ENCODE peak calls at places on chromosomes 16 and 17, in seven cellular contexts. Z is astrocyte of the cerebellum, H is stomach, K is NCI-H510A treated with DMSO at 0.1 percent for 48 hours, E is kidney tubule cell, M is ELR, C is GOT3. U is an unnamed sample.

GRCh38 chr16:4803479-4804243 is 1.2 kb upstream of the ROGDI start:
- DNase-seq in Z (no peak), H (no peak), C (no peak), M (no peak), E (no peak), K (no peak), U (no peak)

GRCh38 chr17:39973496-39973895 is 7.1 kb upstream of the PSMD3 start:
- DNase-seq in Z (no peak), M (no peak), E (peak; percentile 60), C (no peak), H (no peak), K (no peak), U (no peak)

GRCh38 chr17:57266842-57267241 is 10.5 kb downstream of the MSI2 start:
- DNase-seq in M (no peak), K (no peak), Z (no peak), E (no peak), C (no peak), H (no peak), U (no peak)

GRCh38 chr16:89727406-89728120 is 6.2 kb downstream of the ZNF276 start:
- DNase-seq in Z (no peak), K (no peak), H (no peak), C (no peak), M (no peak), E (no peak), U (no peak)

GRCh38 chr17:8506145-8506544 is 70.5 kb downstream of the NDEL1 start:
- DNase-seq in Z (no peak), K (no peak), C (no peak), E (no peak), M (no peak), H (no peak), U (no peak)

GRCh38 chr16:64627781-64628180 is 494.1 kb downstream of the CDH11 start:
- DNase-seq in E (no peak), Z (no peak), K (no peak), M (no peak), H (no peak), C (no peak), U (no peak)

GRCh38 chr16:88382491-88383400 is at the start of gene ZNF469:
- DNase-seq in C (no peak), E (peak; percentile 12), K (no peak), Z (no peak), M (peak; percentile 45), H (peak; percentile 36), U (no peak)

GRCh38 chr17:17606416-17607000 is 15.0 kb upstream of the PEMT start:
- DNase-seq in Z (no peak), C (no peak), M (peak; percentile 30), H (no peak), K (no peak), E (no peak), U (no peak)

GRCh38 chr16:20175358-20175757 is 101.7 kb upstream of the GPR139 start:
- DNase-seq in Z (no peak), K (no peak), H (no peak), C (no peak), M (no peak), E (no peak), U (no peak)

GRCh38 chr17:73142763-73143395 is 21.9 kb upstream of the SSTR2 start:
- DNase-seq in M (peak; percentile 83), Z (no peak), K (no peak), E (peak; percentile 53), H (no peak), C (no peak), U (no peak)

GRCh38 chr17:81445642-81446500 is 50.6 kb downstream of the BAHCC1 start:
- DNase-seq in K (no peak), E (no peak), H (no peak), C (no peak), Z (no peak), M (no peak), U (no peak)

GRCh38 chr16:9850716-9851115 is 331.5 kb downstream of the GRIN2A start:
- DNase-seq in C (no peak), E (no peak), Z (no peak), K (no peak), M (no peak), H (no peak), U (no peak)

GRCh38 chr17:68344701-68345136 is 53.4 kb downstream of the ARSG start:
- DNase-seq in M (peak; percentile 27), E (no peak), K (no peak), H (peak; percentile 28), C (no peak), Z (no peak), U (no peak)

GRCh38 chr17:4786111-4786491 is at the start of gene VMO1:
- DNase-seq in Z (no peak), M (peak; percentile 28), E (no peak), H (no peak), C (no peak), K (no peak), U (no peak)

GRCh38 chr16:72222503-72222902 is 50.5 kb upstream of the PMFBP1 start:
- DNase-seq in C (no peak), K (no peak), H (no peak), Z (no peak), E (no peak), M (no peak), U (no peak)

GRCh38 chr17:81956607-81957589 is 4.1 kb downstream of the NOTUM start:
- DNase-seq in Z (no peak), E (no peak), K (no peak), H (no peak), M (no peak), C (no peak), U (no peak)

GRCh38 chr16:84340305-84341040 is 27.9 kb upstream of the ATP2C2 start:
- DNase-seq in K (no peak), C (no peak), E (no peak), M (peak; percentile 20), Z (no peak), H (no peak), U (no peak)

GRCh38 chr17:18356624-18357023 is 6.7 kb downstream of the SHMT1 start:
- DNase-seq in K (no peak), M (no peak), H (no peak), Z (peak; percentile 82), E (no peak), C (no peak), U (peak; percentile 10)

GRCh38 chr17:21288581-21289017 is 4.1 kb downstream of the MAP2K3 start:
- DNase-seq in M (peak; percentile 36), C (no peak), H (no peak), Z (no peak), K (no peak), E (peak; percentile 66), U (no peak)

GRCh38 chr16:29742683-29743275 is 3.0 kb downstream of the C16orf54 start:
- DNase-seq in Z (no peak), K (no peak), H (no peak), C (no peak), M (no peak), E (no peak), U (no peak)

GRCh38 chr17:5800131-5800530 is 215.8 kb upstream of the NLRP1 start:
- DNase-seq in M (no peak), Z (no peak), K (no peak), C (no peak), E (no peak), H (no peak), U (no peak)

GRCh38 chr17:57385975-57386374 is 129.7 kb downstream of the MSI2 start:
- DNase-seq in H (no peak), Z (no peak), C (no peak), K (no peak), E (no peak), M (no peak), U (no peak)

GRCh38 chr16:81214745-81215166 is 23.7 kb upstream of the BCO1 start:
- DNase-seq in H (peak; percentile 38), K (peak; percentile 0), M (peak; percentile 43), C (no peak), E (peak; percentile 13), Z (no peak), U (no peak)

GRCh38 chr16:12356622-12357365 is 380.3 kb downstream of the SNX29 start:
- DNase-seq in E (no peak), M (no peak), H (no peak), Z (no peak), C (no peak), K (no peak), U (no peak)

GRCh38 chr17:80777274-80777673 is 214.4 kb upstream of the CHMP6 start:
- DNase-seq in K (no peak), C (no peak), Z (no peak), E (no peak), H (no peak), M (no peak), U (no peak)

GRCh38 chr17:13409455-13409854 is 192.3 kb downstream of the HS3ST3A1 start:
- DNase-seq in E (no peak), H (no peak), C (no peak), K (no peak), Z (no peak), M (no peak), U (no peak)

GRCh38 chr16:85716680-85717038 is 27.9 kb upstream of the GINS2 start:
- DNase-seq in C (no peak), E (no peak), M (no peak), H (no peak), Z (no peak), K (no peak), U (no peak)

GRCh38 chr17:14730821-14731220 is 429.9 kb downstream of the HS3ST3B1 start:
- DNase-seq in C (no peak), E (no peak), M (no peak), Z (no peak), H (no peak), K (no peak), U (no peak)

GRCh38 chr16:66427036-66427446 is at the start of gene BEAN1:
- DNase-seq in Z (no peak), C (no peak), K (peak; percentile 2), M (peak; percentile 34), H (no peak), E (peak; percentile 44), U (no peak)

GRCh38 chr16:8611886-8612595 is 9.5 kb upstream of the METTL22 start:
- DNase-seq in C (no peak), Z (no peak), H (no peak), K (no peak), M (peak; percentile 31), E (peak; percentile 17), U (no peak)

GRCh38 chr17:78664476-78665384 is 87.5 kb upstream of the DNAH17 start:
- DNase-seq in E (peak; percentile 55), Z (no peak), M (no peak), H (no peak), K (peak; percentile 44), C (no peak), U (no peak)

GRCh38 chr17:68196394-68197090 is 51.3 kb upstream of the AMZ2 start:
- DNase-seq in C (no peak), E (no peak), H (no peak), K (no peak), M (no peak), Z (no peak), U (no peak)

GRCh38 chr17:27414271-27414670 is 42.0 kb upstream of the KSR1 start:
- DNase-seq in M (peak; percentile 29), K (no peak), H (no peak), Z (no peak), E (no peak), C (no peak), U (no peak)

GRCh38 chr17:52148969-52149351 is 9.6 kb downstream of the CA10 start:
- DNase-seq in E (peak; percentile 85), K (peak; percentile 28), C (no peak), Z (no peak), H (no peak), M (peak; percentile 83), U (no peak)

GRCh38 chr17:78818932-78819331 is 21.7 kb downstream of the USP36 start:
- DNase-seq in E (no peak), K (no peak), C (no peak), H (peak; percentile 33), M (no peak), Z (no peak), U (no peak)

GRCh38 chr17:45132569-45133463 is 501 bp upstream of the PLCD3 start:
- DNase-seq in K (peak; percentile 66), C (peak; percentile 76), Z (no peak), E (peak; percentile 86), H (peak; percentile 89), M (peak; percentile 91), U (no peak)

GRCh38 chr16:25643633-25644032 is 48.1 kb upstream of the HS3ST4 start:
- DNase-seq in E (no peak), Z (no peak), K (no peak), H (no peak), M (no peak), C (no peak), U (no peak)